ENCODE peak calls at places on chromosomes 2 and 18, in four cellular contexts. E is K562, R is HepG2, L is H1. Q is an unnamed sample.

GRCh38 chr2:96091141-96091710 is 25.1 kb downstream of the ADRA2B start:
- DNase-seq in L (no peak), E (no peak), R (no peak), Q (no peak)

GRCh38 chr2:241234066-241234790 is 45.8 kb downstream of the ANO7 start:
- DNase-seq in R (no peak), L (no peak), E (no peak), Q (no peak)

GRCh38 chr2:134359367-134360081 is 105.7 kb downstream of the MGAT5 start:
- DNase-seq in R (peak), L (no peak), E (no peak), Q (peak)

GRCh38 chr2:163465440-163465839 is 270.4 kb downstream of the FIGN start:
- DNase-seq in R (no peak), E (no peak), L (no peak), Q (no peak)

GRCh38 chr2:218513676-218514075 is 54.5 kb downstream of the USP37 start:
- DNase-seq in L (no peak), E (no peak), R (no peak), Q (no peak)

GRCh38 chr2:227411320-227411989 is 23.7 kb upstream of the SCYGR1 start:
- DNase-seq in E (no peak), R (no peak), L (no peak), Q (no peak)

GRCh38 chr2:627340-627709 is 49.9 kb downstream of the TMEM18 start:
- DNase-seq in R (no peak), L (no peak), E (no peak), Q (no peak)

GRCh38 chr2:1748176-1748740 is 3.9 kb upstream of the PXDN start:
- DNase-seq in R (no peak), L (no peak), E (no peak), Q (no peak)

GRCh38 chr2:85503611-85504433 is 35.1 kb upstream of the MAT2A start:
- DNase-seq in R (no peak), L (no peak), E (no peak), Q (peak)

GRCh38 chr2:204608261-204608660 is 63.0 kb downstream of the PARD3B start:
- DNase-seq in R (no peak), E (no peak), L (no peak), Q (no peak)

GRCh38 chr2:46298522-46299351 is 1.5 kb downstream of the EPAS1 start:
- DNase-seq in L (no peak), E (peak), R (no peak), Q (peak)

GRCh38 chr18:33673689-33674088 is 95.7 kb downstream of the ASXL3 start:
- DNase-seq in E (no peak), R (no peak), L (no peak), Q (peak)

GRCh38 chr2:212958757-212959295 is 192.6 kb downstream of the IKZF2 start:
- DNase-seq in E (no peak), R (no peak), L (no peak), Q (no peak)
- H2AFZ ChIP-seq in E (no peak), R (no peak), L (peak), Q (no peak)

GRCh38 chr2:190964170-190964795 is 49.7 kb downstream of the STAT1 start:
- DNase-seq in E (no peak), R (no peak), L (no peak), Q (no peak)

GRCh38 chr2:190963088-190963487 is 50.9 kb downstream of the STAT1 start:
- DNase-seq in R (no peak), E (no peak), L (no peak), Q (no peak)

GRCh38 chr2:190965580-190966222 is 48.3 kb downstream of the STAT1 start:
- DNase-seq in L (no peak), E (no peak), R (peak), Q (no peak)

GRCh38 chr2:190961918-190962487 is 52.0 kb downstream of the STAT1 start:
- DNase-seq in R (no peak), E (no peak), L (no peak), Q (no peak)

DNA sequence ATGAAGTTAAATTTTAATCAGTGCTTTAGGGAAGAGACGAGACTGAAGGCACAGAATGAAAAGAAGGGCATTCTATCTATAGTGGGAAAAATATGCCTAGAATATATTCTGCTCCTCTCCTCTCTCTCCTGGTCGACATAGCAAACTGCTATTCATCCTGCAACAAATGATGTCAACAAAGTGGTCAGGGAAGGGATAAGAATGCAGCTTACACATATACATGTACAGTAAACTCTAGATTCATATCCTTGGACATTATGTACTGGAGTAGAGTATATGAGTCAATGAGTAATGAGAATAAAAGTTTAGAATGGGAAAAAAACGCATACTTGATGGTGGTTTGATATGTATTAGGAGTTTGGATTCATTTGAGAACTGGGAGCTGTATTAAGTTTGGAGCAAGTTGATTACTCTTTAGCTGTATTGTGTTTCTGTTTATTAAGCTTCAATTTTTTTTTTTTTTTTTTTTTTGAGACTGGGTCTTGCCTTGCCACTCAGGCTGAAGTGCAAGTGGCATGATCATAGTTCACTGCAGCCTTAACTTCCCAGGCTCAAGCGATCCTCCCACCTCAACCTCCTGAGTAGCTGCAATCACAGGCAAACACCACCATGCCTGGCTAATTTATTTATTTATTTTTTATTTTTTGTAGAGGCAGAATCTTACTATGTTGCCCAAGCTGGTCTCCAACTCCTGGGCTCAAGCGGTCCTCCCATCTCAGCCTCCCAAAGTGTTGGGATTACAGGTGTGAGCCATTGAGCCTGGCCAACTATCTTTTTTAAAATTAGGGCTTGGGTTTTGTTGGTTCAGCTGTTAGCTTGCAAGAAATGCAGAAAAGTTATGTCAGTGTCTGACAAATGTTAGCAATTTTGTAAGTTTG is 53.8 kb downstream of the STAT1 start:
- DNase-seq in E (no peak), R (no peak), L (no peak), Q (no peak)
- TF ChIP-seq JUN in E (no peak), R (no peak), L (no peak), Q (no peak)

DNA sequence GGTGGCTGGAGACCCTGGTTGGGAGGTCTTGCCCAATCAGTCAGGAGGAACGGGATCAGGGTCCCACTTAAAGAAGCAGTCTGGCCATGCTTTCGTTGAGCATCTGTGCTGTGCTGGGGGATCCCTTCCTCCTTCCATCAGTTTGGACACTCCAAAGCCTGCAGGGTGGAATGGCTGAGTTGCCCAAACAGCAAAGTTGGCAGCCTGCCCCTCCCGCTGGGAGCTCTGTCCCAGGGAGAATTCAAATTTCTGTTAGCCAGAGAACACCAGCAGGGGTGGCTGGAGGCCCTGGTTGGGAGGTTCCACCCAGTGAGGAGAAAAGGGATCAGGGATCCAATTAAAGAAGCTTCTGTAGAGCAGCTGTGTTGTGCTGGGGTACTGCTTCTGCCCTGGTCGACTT is 96.9 kb upstream of the CTAGE1 start:
- DNase-seq in E (no peak), R (no peak), L (no peak), Q (no peak)
- H2AFZ ChIP-seq in E (peak), R (no peak), L (no peak), Q (no peak)

GRCh38 chr18:29145993-29146539 is 969.1 kb upstream of the CDH2 start:
- DNase-seq in E (no peak), R (no peak), L (no peak), Q (no peak)

GRCh38 chr18:29147944-29148343 is 971.0 kb upstream of the CDH2 start:
- DNase-seq in R (no peak), E (no peak), L (no peak), Q (peak)
- TF ChIP-seq JUN in R (no peak), E (no peak), L (no peak), Q (no peak)

GRCh38 chr2:76274154-76274553 is 563.4 kb upstream of the GCFC2 start:
- DNase-seq in L (no peak), E (no peak), R (peak), Q (no peak)

GRCh38 chr2:76270356-76270755 is 559.6 kb upstream of the GCFC2 start:
- DNase-seq in L (no peak), R (no peak), E (no peak), Q (no peak)

GRCh38 chr2:76268928-76269327 is 558.2 kb upstream of the GCFC2 start:
- DNase-seq in E (no peak), L (no peak), R (no peak), Q (no peak)
- H2AFZ ChIP-seq in E (no peak), L (no peak), R (no peak), Q (no peak)

GRCh38 chr2:237517163-237517562 is 30.1 kb downstream of the MLPH start:
- DNase-seq in R (no peak), L (no peak), E (no peak), Q (no peak)

GRCh38 chr2:237520290-237520689 is 33.2 kb downstream of the MLPH start:
- DNase-seq in L (no peak), E (no peak), R (no peak), Q (no peak)

GRCh38 chr2:237515621-237516275 is 28.7 kb downstream of the MLPH start:
- DNase-seq in E (no peak), L (no peak), R (no peak), Q (no peak)

GRCh38 chr2:237519506-237520245 is 32.6 kb downstream of the MLPH start:
- DNase-seq in L (no peak), R (no peak), E (no peak), Q (no peak)

GRCh38 chr2:237517990-237518389 is 30.9 kb downstream of the MLPH start:
- DNase-seq in E (no peak), R (no peak), L (no peak), Q (no peak)
- TF ChIP-seq JUN in E (no peak), R (no peak), L (no peak), Q (no peak)

GRCh38 chr2:80529466-80530165 is 225.1 kb upstream of the LRRTM1 start:
- DNase-seq in E (no peak), L (no peak), R (no peak), Q (no peak)

GRCh38 chr2:80531319-80531718 is 226.8 kb upstream of the LRRTM1 start:
- DNase-seq in L (no peak), E (no peak), R (no peak), Q (no peak)

GRCh38 chr2:80527119-80527518 is 222.6 kb upstream of the LRRTM1 start:
- DNase-seq in E (no peak), R (no peak), L (no peak), Q (no peak)

GRCh38 chr2:80525152-80525551 is 220.6 kb upstream of the LRRTM1 start:
- DNase-seq in E (no peak), R (no peak), L (no peak), Q (no peak)

DNA sequence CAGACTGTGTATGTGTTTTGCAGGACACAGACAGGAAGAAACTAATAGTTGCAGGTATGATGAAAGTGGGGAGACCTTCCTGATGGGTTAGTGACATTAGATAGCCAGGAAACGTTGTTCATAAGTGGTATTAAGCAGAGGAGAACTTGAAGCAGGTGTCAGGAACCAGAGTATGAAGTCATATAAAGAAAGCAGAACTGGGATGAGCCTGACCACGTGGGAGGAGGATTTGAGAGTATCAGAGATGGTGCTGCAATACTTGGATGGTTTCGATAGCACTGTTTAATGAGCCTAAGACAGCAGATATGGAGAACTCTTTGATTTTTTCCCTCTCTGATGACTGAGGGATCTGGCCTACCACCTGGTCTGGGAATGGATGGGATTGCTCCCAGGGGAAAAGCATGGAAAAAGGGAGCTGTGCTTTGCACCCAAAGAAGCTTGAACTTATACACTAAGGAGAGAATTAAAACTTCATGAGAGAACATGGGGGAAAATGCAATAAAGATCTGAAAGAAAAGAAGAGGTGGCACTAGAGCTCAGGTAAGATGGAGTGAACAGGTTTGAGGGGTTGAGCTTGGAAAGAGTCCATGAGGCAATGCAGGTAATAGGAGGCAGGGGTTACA is 226.0 kb upstream of the LRRTM1 start:
- DNase-seq in E (no peak), L (no peak), R (no peak), Q (no peak)
- H2AFZ ChIP-seq in E (no peak), L (no peak), R (no peak), Q (no peak)

GRCh38 chr18:2515908-2516625 is 55.2 kb downstream of the METTL4 start:
- DNase-seq in E (no peak), R (peak), L (no peak), Q (peak)
- TF ChIP-seq JUN in E (no peak), R (no peak), L (no peak), Q (peak)